ENCODE peak calls at places on chromosomes 4 and X, in seven cellular contexts. C, S, M, D, J, G and L are unnamed samples.

GRCh38 chr4:38166082-38166481 is 205.9 kb downstream of the PTTG2 start:
- DNase-seq in D (no peak), M (no peak), G (no peak), S (no peak), C (no peak), J (no peak), L (no peak)

GRCh38 chrX:120207009-120207610 is 43.5 kb upstream of the ZBTB33 start:
- DNase-seq in G (no peak), S (no peak), M (no peak), C (no peak), D (peak; percentile 4), J (no peak), L (no peak)

GRCh38 chr4:54499308-54500074 is 158.3 kb upstream of the KIT start:
- DNase-seq in G (no peak), C (no peak), S (peak; percentile 5), M (no peak), J (no peak), D (no peak), L (no peak)

GRCh38 chr4:6730603-6731300 is 14.8 kb downstream of the BLOC1S4 start:
- DNase-seq in D (no peak), C (no peak), J (no peak), G (no peak), M (no peak), S (no peak), L (no peak)

GRCh38 chr4:88793473-88793872 is 95.8 kb upstream of the NAP1L5 start:
- DNase-seq in M (no peak), C (no peak), G (no peak), D (no peak), J (no peak), S (no peak), L (no peak)

GRCh38 chrX:108167211-108167872 is 75.8 kb downstream of the ATG4A start:
- DNase-seq in D (peak; percentile 63), J (no peak), C (no peak), M (no peak), G (no peak), S (peak; percentile 29), L (no peak)

GRCh38 chr4:42339935-42340406 is 57.3 kb upstream of the SHISA3 start:
- DNase-seq in G (peak; percentile 55), D (no peak), M (no peak), J (no peak), S (peak; percentile 53), C (no peak), L (peak; percentile 15)

GRCh38 chrX:97026406-97026805 is 142.7 kb downstream of the RPA4 start:
- DNase-seq in G (no peak), M (no peak), S (peak; percentile 5), J (no peak), D (peak; percentile 19), C (no peak), L (no peak)

GRCh38 chrX:150842198-150842553 is 56.3 kb downstream of the CD99L2 start:
- DNase-seq in C (no peak), J (no peak), M (no peak), S (no peak), D (no peak), G (no peak), L (no peak)

GRCh38 chrX:17741123-17741511 is 3.8 kb downstream of the SCML1 start:
- DNase-seq in G (no peak), D (no peak), C (no peak), M (no peak), J (no peak), S (no peak), L (no peak)

GRCh38 chrX:133639726-133640125 is 224.4 kb upstream of the GPC4 start:
- DNase-seq in J (no peak), C (no peak), D (no peak), G (no peak), M (no peak), S (no peak), L (no peak)

GRCh38 chrX:153722704-153723350 is 1.4 kb downstream of the BCAP31 start:
- DNase-seq in J (no peak), S (no peak), M (no peak), D (no peak), C (no peak), G (no peak), L (peak; percentile 60)

GRCh38 chr4:85741921-85742591 is 267.1 kb downstream of the ARHGAP24 start:
- DNase-seq in J (no peak), C (no peak), D (no peak), M (no peak), S (no peak), G (no peak), L (peak; percentile 96)

GRCh38 chrX:155334486-155335316 is at the start of gene CLIC2:
- DNase-seq in C (peak; percentile 31), S (peak; percentile 79), G (no peak), D (peak; percentile 3), J (peak; percentile 27), M (peak; percentile 12), L (no peak)

GRCh38 chrX:2501246-2502102 is 698 bp upstream of the DHRSX start:
- DNase-seq in C (peak; percentile 23), M (no peak), D (no peak), J (no peak), G (peak; percentile 40), S (no peak), L (no peak)

GRCh38 chr4:26179316-26179760 is 141.5 kb upstream of the RBPJ start:
- DNase-seq in M (no peak), J (no peak), D (no peak), G (no peak), C (no peak), S (no peak), L (no peak)

GRCh38 chr4:7903686-7904085 is 36.0 kb downstream of the AFAP1 start:
- DNase-seq in C (no peak), J (no peak), D (no peak), S (peak; percentile 66), G (no peak), M (no peak), L (no peak)

GRCh38 chr4:2935762-2936743 is 27.2 kb downstream of the NOP14 start:
- DNase-seq in G (peak; percentile 33), C (peak; percentile 27), J (peak; percentile 15), M (no peak), D (peak; percentile 40), S (no peak), L (no peak)

GRCh38 chr4:2937986-2938385 is 25.2 kb downstream of the NOP14 start:
- DNase-seq in D (no peak), S (no peak), C (no peak), J (peak; percentile 9), M (no peak), G (no peak), L (peak; percentile 4)

GRCh38 chr4:2938906-2939305 is 24.3 kb downstream of the NOP14 start:
- DNase-seq in G (peak; percentile 30), D (no peak), J (peak; percentile 8), S (no peak), M (no peak), C (no peak), L (no peak)

GRCh38 chr4:2936773-2937145 is 26.4 kb downstream of the NOP14 start:
- DNase-seq in D (no peak), S (peak; percentile 58), J (peak; percentile 21), C (no peak), G (peak; percentile 44), M (no peak), L (no peak)

GRCh38 chr4:2937146-2937857 is 25.9 kb downstream of the NOP14 start:
- DNase-seq in C (peak; percentile 67), M (no peak), G (peak; percentile 64), J (peak; percentile 21), S (no peak), D (peak; percentile 29), L (peak; percentile 58)
- TF ChIP-seq POLR2A in C (no peak), M (no peak), G (no peak), J (no peak), S (no peak), D (no peak), L (no peak)

GRCh38 chrX:43581888-43582539 is 74.1 kb upstream of the MAOA start:
- DNase-seq in J (no peak), S (no peak), M (no peak), D (no peak), G (no peak), C (no peak), L (no peak)
- TF ChIP-seq CTCF in J (no peak), S (no peak), M (no peak), D (no peak), G (no peak), C (no peak), L (no peak)

GRCh38 chrX:15849555-15849954 is 5.1 kb downstream of the AP1S2 start:
- DNase-seq in D (no peak), M (no peak), G (no peak), S (no peak), J (no peak), C (no peak), L (no peak)

GRCh38 chrX:15853586-15854079 is 980 bp downstream of the AP1S2 start:
- DNase-seq in M (no peak), J (no peak), D (no peak), G (no peak), C (no peak), S (no peak), L (no peak)

GRCh38 chrX:15854080-15854655 is 445 bp downstream of the AP1S2 start:
- DNase-seq in D (peak; percentile 39), M (peak; percentile 14), S (no peak), J (peak; percentile 56), C (peak; percentile 38), G (peak; percentile 65), L (peak; percentile 41)

GRCh38 chrX:15843960-15844359 is 10.7 kb downstream of the AP1S2 start:
- DNase-seq in S (no peak), J (no peak), G (no peak), D (no peak), C (no peak), M (no peak), L (no peak)

GRCh38 chrX:15848576-15848975 is 6.0 kb downstream of the AP1S2 start:
- DNase-seq in J (no peak), D (no peak), C (no peak), M (no peak), G (no peak), S (no peak), L (no peak)
- H3K4me1 ChIP-seq in J (peaks cover 3% of the 10 kb centered on the region), D (peaks cover 6% of the 10 kb centered on the region), C (peaks cover 14% of the 10 kb centered on the region), M (no peaks in the 10 kb centered on the region), G (no peaks in the 10 kb centered on the region), S (no peaks in the 10 kb centered on the region), L (no peaks in the 10 kb centered on the region)

GRCh38 chr4:82694892-82695291 is 103.7 kb downstream of the SCD5 start:
- DNase-seq in D (no peak), S (no peak), G (no peak), J (no peak), M (no peak), C (no peak), L (no peak)

GRCh38 chr4:82694106-82694505 is 104.5 kb downstream of the SCD5 start:
- DNase-seq in C (no peak), D (no peak), M (no peak), G (no peak), J (no peak), S (no peak), L (no peak)

GRCh38 chr4:82692101-82692780 is 106.4 kb downstream of the SCD5 start:
- DNase-seq in G (no peak), J (no peak), D (no peak), M (no peak), S (no peak), C (no peak), L (no peak)

GRCh38 chr4:82688091-82688815 is 110.3 kb downstream of the SCD5 start:
- DNase-seq in G (no peak), D (no peak), M (no peak), C (no peak), J (no peak), S (no peak), L (no peak)

DNA sequence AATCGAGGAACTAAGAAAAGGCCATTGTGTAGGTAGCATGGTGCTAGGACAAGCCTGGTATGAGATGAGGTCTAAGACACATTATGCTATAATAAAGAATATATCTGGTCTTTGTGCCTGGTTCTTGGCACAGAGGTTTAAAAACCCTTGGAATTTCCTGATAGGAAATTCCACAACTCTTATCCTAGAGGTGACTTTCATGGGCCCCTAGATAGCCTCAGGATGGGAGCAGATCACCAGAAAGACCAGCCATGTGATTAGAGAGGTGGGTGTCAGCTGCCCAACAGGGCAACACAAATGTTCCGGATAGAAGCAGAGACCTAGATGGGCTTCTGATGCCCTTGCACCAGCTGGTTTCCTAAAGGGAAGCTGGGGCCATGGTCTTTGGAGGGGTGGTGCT is 107.2 kb downstream of the SCD5 start:
- DNase-seq in S (no peak), G (no peak), C (no peak), J (no peak), M (no peak), D (no peak), L (no peak)
- TF ChIP-seq POLR2A in S (no peak), G (no peak), C (no peak), J (no peak), M (no peak), D (no peak), L (no peak)